ENCODE peak calls at places on chromosomes 12 and 14, in four cellular contexts. I is glutamatergic neuron, F is SK-N-SH, N is HCT116. Y is an unnamed sample.
A peak's percentile ranks its signal among the peaks of the same experiment; 100 is the strongest.

GRCh38 chr14:99724196-99724891 is 40.2 kb downstream of the CYP46A1 start:
- DNase-seq in I (no peak), N (no peak), F (no peak), Y (no peak)

GRCh38 chr12:76449572-76449971 is 101.4 kb upstream of the BBS10 start:
- DNase-seq in I (no peak), F (no peak), N (no peak), Y (no peak)

GRCh38 chr14:69882086-69882864 is 3.1 kb downstream of the SMOC1 start:
- DNase-seq in F (peak; percentile 45), N (no peak), I (peak; percentile 24), Y (no peak)

GRCh38 chr12:132154341-132154761 is 10.1 kb downstream of the NOC4L start:
- DNase-seq in F (no peak), I (peak; percentile 24), N (no peak), Y (no peak)

GRCh38 chr12:123516221-123516780 is 17.2 kb downstream of the RILPL1 start:
- DNase-seq in N (no peak), I (no peak), F (no peak), Y (peak; percentile 43)

GRCh38 chr12:130879781-130880389 is 8.0 kb downstream of the RAN start:
- DNase-seq in I (no peak), N (no peak), F (peak; percentile 27), Y (peak; percentile 7)

GRCh38 chr14:28635387-28635786 is 131.2 kb upstream of the FOXG1 start:
- DNase-seq in I (no peak), N (peak; percentile 3), F (no peak), Y (peak; percentile 11)

GRCh38 chr12:59626382-59626781 is 30.6 kb downstream of the SLC16A7 start:
- DNase-seq in F (no peak), I (no peak), N (no peak), Y (no peak)

GRCh38 chr14:33842299-33842698 is 108.6 kb downstream of the EGLN3 start:
- DNase-seq in I (no peak), N (no peak), F (no peak), Y (no peak)

DNA sequence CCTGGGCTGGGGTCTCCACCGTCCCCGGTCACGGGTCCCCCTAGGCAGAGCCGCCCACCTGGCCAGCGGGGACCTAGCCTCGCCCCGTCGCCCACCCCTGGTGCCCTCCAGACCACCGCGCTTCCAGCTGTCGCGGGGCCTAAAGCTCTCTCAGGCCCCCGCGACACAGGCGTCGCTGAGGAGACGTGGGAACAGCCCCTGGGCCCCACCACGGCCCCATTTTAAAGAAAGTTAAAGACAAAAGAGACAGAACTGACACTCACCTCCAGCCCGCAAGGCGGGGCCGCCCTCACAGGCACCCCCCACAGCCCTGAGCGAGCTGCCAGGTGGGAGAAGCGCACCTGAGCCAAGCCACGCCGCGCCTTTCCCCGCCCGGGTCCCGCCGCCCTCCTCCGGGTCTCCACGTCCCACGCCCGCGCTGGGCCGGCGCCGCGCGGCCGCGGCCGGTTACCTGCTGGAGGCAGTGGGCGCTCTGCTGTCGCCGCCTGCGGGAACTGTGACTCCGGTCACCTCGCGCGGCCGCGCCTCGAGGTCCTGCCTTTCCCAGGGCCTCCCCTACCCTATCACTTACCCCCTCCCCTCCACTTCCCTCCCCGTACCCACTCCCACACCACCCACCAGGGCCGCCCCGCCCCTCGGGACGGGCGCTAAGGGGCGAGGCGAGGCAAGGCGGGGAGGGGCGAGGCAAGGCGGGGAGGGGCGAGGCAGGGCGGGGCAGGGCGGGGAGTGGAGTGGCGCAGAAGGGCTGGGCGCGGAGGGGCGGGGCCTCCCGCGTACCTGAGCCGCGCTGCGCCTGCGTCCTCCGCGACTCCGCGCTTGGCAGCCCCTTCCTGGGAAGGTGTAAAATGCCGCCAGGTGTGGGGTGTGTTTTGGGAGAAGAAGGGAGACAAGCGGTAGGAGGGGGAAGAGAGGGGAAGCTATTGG is 31.2 kb downstream of the TC2N start:
- DNase-seq in I (peak; percentile 67), N (peak; percentile 56), F (peak; percentile 33), Y (peak; percentile 85)
- TF ChIP-seq CTCF in I (no peak), N (no peak), F (no peak), Y (no peak)

DNA sequence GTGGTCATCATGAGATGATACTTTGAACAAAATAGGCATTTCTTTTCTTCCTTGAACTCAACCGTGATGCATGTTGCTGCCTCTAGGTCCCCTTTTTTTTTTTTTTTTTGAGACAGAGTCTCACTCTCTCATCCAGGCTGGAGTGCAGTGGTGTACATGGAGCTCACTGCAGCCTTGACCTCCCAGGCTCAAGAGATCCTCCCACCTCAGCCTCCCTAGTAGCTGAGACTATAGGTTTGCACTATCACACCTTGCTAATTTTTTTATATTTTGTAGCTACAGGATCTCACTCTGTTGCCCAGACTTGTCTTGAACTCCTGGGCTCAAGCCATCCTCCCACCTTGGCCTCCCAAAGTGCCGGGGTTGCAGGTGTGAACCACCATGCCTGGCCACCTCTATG is 20.6 kb downstream of the DIP2B start:
- DNase-seq in I (no peak), F (no peak), N (no peak), Y (no peak)
- TF ChIP-seq CTCF in I (no peak), F (no peak), N (no peak), Y (no peak)

DNA sequence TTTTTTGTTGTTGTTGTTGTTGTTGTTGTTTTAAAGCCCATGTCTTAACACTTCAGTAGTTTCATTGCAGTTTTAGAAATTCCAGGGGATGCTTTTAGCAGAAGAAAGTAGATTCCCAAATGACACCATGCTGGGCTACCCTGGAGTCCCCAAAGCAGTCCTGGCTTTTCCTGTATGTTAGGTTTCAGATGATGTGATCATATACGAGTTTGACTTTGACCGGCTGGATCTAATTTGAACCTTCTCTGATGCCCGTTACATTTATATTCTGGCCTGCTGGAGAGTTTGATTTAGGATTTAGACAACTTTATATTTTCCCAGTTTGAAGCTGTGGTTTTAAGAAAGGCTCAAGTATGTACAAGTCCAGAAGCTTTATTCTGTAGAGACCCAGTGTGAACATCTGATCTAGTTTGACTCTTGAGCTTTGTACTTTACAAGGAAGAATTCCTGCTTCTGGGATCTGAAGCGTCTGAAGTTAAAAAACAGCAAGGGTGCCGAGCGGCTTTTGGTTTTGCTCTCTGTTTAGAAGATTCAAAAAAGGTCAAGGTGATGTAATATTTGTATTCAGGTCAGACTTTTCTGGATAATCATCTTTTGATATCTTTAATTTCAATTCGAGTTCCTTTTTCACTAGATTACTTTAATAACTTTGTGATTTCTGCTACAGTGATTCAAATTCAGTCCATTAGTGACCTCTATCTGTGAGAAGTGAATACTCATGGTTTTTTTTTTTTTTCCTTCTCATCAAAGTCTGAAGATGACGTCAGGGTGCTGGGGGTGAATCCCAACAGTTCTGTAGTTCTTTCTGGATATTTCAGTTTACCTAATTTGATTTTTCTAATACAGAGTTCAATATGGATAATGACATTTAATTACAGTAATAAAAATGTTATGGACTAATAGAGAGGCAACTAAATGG is 6.2 kb downstream of the FLRT2 start:
- DNase-seq in F (peak; percentile 27), N (no peak), I (no peak), Y (no peak)
- TF ChIP-seq CTCF in F (peak; percentile 77), N (no peak), I (peak; percentile 9), Y (no peak)

GRCh38 chr12:28963554-28963953 is 185.5 kb upstream of the FAR2 start:
- DNase-seq in F (no peak), N (peak; percentile 44), I (no peak), Y (no peak)
- TF ChIP-seq CTCF in F (peak; percentile 58), N (peak; percentile 71), I (no peak), Y (peak; percentile 18)

DNA sequence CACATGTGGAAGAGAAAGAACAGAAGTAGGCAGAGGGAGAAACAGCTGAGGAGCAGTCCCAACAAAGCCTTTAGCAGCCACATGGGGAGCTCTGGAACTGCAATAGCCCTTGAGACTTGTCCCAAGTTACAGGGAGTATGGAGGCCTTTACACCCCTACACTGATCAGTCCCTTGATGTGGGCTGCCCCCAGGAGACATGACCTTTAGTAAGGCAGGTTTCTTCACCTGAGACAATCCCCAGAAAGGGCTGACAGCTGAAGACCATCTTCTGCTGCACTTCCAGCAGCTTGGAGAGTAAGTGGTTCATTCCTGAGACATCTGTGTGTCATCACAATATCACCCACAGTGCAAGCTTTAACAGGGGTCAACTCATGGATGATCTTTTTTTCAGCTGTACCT is 8.6 kb upstream of the SNAPC1 start:
- DNase-seq in I (no peak), N (no peak), F (no peak), Y (no peak)
- TF ChIP-seq CTCF in I (no peak), N (peak; percentile 14), F (no peak), Y (no peak)

DNA sequence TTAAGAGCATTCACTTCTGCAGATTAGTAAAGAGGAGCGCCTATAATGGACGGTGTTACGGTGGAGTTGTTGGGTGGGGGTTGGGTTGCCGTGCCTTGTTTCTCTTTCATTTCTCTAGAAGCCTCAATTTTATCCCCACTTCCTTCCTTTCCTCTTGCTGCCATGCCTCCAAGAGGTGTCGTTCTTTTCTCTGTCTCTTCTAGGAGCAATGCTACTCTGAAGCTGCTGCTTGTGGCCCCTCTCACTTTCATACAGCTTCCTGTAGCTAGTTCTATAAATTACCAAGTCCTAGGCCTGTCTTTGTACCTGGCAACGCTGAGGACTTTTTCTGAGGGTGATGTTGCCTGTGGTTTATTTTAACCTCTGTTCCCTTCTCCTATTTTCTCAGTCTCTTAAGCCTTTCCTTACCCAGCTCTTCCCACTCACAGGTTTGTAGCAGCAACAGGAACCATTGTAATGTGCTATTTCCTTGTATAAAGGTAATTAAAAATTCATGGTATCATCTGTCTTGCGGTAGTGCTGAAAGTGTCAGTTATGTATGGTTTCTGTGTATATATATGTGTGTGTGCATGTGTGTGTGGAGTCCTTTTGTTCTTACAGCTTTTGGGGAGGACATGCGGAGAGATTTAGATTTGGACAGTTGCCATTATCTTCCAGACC is 44.0 kb downstream of the DDHD1 start:
- DNase-seq in I (no peak), F (no peak), N (no peak), Y (no peak)
- TF ChIP-seq CTCF in I (no peak), F (no peak), N (no peak), Y (no peak)

GRCh38 chr12:57008113-57008687 is 1.9 kb upstream of the ZBTB39 start:
- DNase-seq in F (peak; percentile 72), N (peak; percentile 52), I (no peak), Y (no peak)

GRCh38 chr12:57003395-57003794 is 3.0 kb downstream of the ZBTB39 start:
- DNase-seq in I (no peak), N (no peak), F (no peak), Y (no peak)

GRCh38 chr12:57006809-57007475 is 596 bp upstream of the ZBTB39 start:
- DNase-seq in I (no peak), F (no peak), N (no peak), Y (no peak)

GRCh38 chr12:57004651-57005050 is 1.7 kb downstream of the ZBTB39 start:
- DNase-seq in F (no peak), N (no peak), I (no peak), Y (no peak)

GRCh38 chr12:57005980-57006808 is at the start of gene ZBTB39:
- DNase-seq in I (peak; percentile 82), F (peak; percentile 99), N (peak; percentile 16), Y (peak; percentile 77)
- TF ChIP-seq CTCF in I (peak; percentile 45), F (peak; percentile 69), N (peak; percentile 60), Y (no peak)

DNA sequence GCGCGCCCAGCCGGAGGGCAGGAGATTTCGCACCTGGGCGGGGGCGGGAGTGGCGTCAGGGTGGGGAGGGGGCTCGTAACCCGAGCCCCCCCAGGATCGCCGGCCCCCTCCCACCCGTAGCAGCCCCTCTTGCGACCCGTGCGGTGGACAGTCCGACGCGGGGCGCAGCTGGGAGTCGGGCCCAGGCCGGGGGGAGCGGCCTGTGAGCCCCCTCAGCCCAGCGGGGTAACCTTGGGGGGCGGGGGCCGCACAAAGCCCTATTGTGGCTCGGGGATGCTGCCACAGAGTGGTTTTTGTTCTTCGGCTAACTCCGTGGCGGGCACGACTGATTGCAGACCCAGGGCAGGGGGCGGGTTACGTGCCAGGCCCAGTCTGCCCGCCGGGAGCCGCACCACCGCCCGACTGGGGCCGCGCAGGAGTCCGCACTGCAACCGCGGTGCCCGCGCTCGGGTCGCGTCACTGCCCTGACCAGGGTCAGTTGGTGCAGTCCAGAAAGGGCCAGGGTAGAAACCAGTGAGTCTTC is 4.2 kb upstream of the AAAS start:
- DNase-seq in N (no peak), F (peak; percentile 90), I (peak; percentile 46), Y (peak; percentile 54)
- TF ChIP-seq CTCF in N (no peak), F (no peak), I (no peak), Y (no peak)

GRCh38 chr12:4269279-4269991 is 4.1 kb upstream of the CCND2 start:
- DNase-seq in N (no peak), F (peak; percentile 70), I (peak; percentile 83), Y (peak; percentile 87)
- TF ChIP-seq CTCF in N (no peak), F (no peak), I (no peak), Y (no peak)

Y was measured in nephron progenitor cell.